ENCODE peak calls at places on chromosomes 2 and 18, in four cellular contexts. U, R, K and N are unnamed samples.

GRCh38 chr2:113876503-113877387 is 13.1 kb upstream of the ACTR3 start:
- DNase-seq in R (peak), U (no peak), K (no peak), N (no peak)

GRCh38 chr2:236887519-236887918 is 198.2 kb upstream of the COPS8 start:
- DNase-seq in K (no peak), R (no peak), U (no peak), N (no peak)

GRCh38 chr18:5622905-5623304 is 79.1 kb upstream of the EPB41L3 start:
- DNase-seq in U (no peak), K (no peak), R (no peak), N (no peak)

GRCh38 chr2:190846746-190847145 is 33.9 kb upstream of the GLS start:
- DNase-seq in U (no peak), K (no peak), R (no peak), N (no peak)

GRCh38 chr2:71277536-71278103 is 50.7 kb upstream of the PAIP2B start:
- DNase-seq in K (peak), U (peak), R (peak), N (peak)

GRCh38 chr2:11123856-11124759 is 31.2 kb upstream of the SLC66A3 start:
- DNase-seq in U (peak), R (peak), K (peak), N (peak)

GRCh38 chr2:109701362-109701761 is 87.2 kb downstream of the SOWAHC start:
- DNase-seq in K (no peak), R (no peak), U (no peak), N (no peak)

GRCh38 chr18:21741511-21742322 is 1.1 kb downstream of the MIB1 start:
- DNase-seq in K (peak), U (peak), R (peak), N (peak)

GRCh38 chr2:189885368-189885767 is 101.1 kb downstream of the PMS1 start:
- DNase-seq in R (no peak), K (no peak), U (no peak), N (no peak)

GRCh38 chr2:152544626-152545025 is 172.6 kb downstream of the PRPF40A start:
- DNase-seq in U (no peak), R (no peak), K (no peak), N (no peak)

GRCh38 chr2:177622516-177622915 is 229.9 kb downstream of the AGPS start:
- DNase-seq in R (peak), U (no peak), K (peak), N (no peak)

GRCh38 chr2:176395273-176395854 is 126.1 kb downstream of the MTX2 start:
- DNase-seq in R (no peak), K (no peak), U (no peak), N (no peak)

GRCh38 chr18:1526996-1527395 is 622.3 kb downstream of the ADCYAP1 start:
- DNase-seq in R (no peak), U (no peak), K (no peak), N (no peak)

GRCh38 chr18:43277164-43277600 is at the start of gene SYT4:
- DNase-seq in K (peak), U (peak), R (peak), N (no peak)